ENCODE peak calls at places on chromosomes 5 and 9, in five cellular contexts. F, L, Y, B and P are unnamed samples.

GRCh38 chr9:126331964-126332748 is 5.5 kb downstream of the MVB12B start:
- DNase-seq in F (no peak), L (no peak), Y (peak), B (no peak), P (no peak)

GRCh38 chr5:6858419-6858818 is 145.2 kb downstream of the TENT4A start:
- DNase-seq in F (no peak), L (no peak), Y (no peak), B (no peak), P (no peak)

GRCh38 chr5:159034083-159034824 is 65.5 kb downstream of the EBF1 start:
- DNase-seq in F (no peak), L (no peak), Y (no peak), B (no peak), P (no peak)

GRCh38 chr9:69012690-69013403 is 1.1 kb downstream of the PRKACG start:
- DNase-seq in F (no peak), L (no peak), Y (no peak), B (no peak), P (no peak)

GRCh38 chr9:98075332-98075805 is 18.8 kb downstream of the NANS start:
- DNase-seq in F (no peak), L (no peak), Y (no peak), B (no peak), P (peak)

GRCh38 chr5:133324058-133324457 is 272.2 kb downstream of the HSPA4 start:
- DNase-seq in F (no peak), L (no peak), Y (no peak), B (no peak), P (no peak)

GRCh38 chr9:125911861-125912260 is 164.7 kb downstream of the PBX3 start:
- DNase-seq in F (no peak), L (no peak), Y (no peak), B (no peak), P (no peak)

GRCh38 chr5:1800470-1801060 is 642 bp upstream of the NDUFS6 start:
- DNase-seq in F (no peak), L (no peak), Y (no peak), B (peak), P (peak)

GRCh38 chr9:107387401-107387800 is 102.2 kb downstream of the KLF4 start:
- DNase-seq in F (no peak), L (no peak), Y (no peak), B (no peak), P (no peak)

GRCh38 chr9:107389617-107390071 is 99.9 kb downstream of the KLF4 start:
- DNase-seq in F (no peak), L (no peak), Y (no peak), B (peak), P (no peak)

GRCh38 chr9:107388890-107389289 is 100.7 kb downstream of the KLF4 start:
- DNase-seq in F (no peak), L (no peak), Y (no peak), B (no peak), P (no peak)

GRCh38 chr9:107390319-107390718 is 99.2 kb downstream of the KLF4 start:
- DNase-seq in F (no peak), L (no peak), Y (no peak), B (no peak), P (no peak)

DNA sequence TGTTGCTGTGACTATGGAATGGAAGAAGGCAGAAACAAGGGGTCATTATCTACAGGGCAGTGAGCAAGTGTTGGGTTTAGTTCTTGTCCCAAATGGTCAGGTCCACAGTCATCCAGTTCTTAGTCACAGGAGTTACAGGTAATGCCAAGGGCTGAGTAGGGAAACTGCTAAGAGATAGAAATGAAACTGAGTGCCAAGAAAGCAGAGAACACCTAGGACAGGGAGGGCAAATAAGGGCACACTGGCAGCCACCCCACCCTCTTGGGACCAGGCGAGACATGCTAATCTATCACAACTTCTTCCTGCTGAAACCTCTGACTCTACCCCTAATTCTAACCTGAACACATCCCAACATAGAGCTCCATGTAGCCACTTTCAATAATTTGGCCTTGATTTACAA is 103.2 kb downstream of the KLF4 start:
- DNase-seq in F (no peak), L (no peak), Y (no peak), B (no peak), P (no peak)
- TF ChIP-seq CREB1 in F (no peak), L (no peak), Y (no peak), B (no peak), P (no peak)

GRCh38 chr9:78707080-78707479 is 410.2 kb downstream of the PSAT1 start:
- DNase-seq in F (no peak), L (no peak), Y (no peak), B (no peak), P (no peak)

GRCh38 chr9:78707481-78707977 is 410.6 kb downstream of the PSAT1 start:
- DNase-seq in F (peak), L (no peak), Y (no peak), B (no peak), P (no peak)
- TF ChIP-seq CREB1 in F (no peak), L (no peak), Y (no peak), B (no peak), P (no peak)

DNA sequence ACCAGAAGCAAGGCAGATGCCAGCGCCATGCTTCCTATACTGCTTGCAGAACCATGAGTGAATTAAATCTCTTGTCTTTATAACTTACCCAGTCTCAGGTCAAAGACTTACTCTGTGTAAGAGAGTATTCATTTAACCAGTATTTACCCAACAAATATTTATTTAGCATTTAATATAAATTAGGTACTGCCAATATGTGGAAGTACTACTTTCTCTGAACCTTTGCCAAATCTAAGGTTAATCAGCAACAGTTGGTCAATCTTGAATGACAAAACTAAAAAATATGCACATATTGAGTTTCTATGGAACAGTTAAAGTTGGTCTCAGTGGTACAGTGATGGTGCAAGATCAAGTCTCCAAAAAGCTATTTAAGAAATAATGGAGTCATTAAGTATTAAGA is 155.9 kb upstream of the CCNG1 start:
- DNase-seq in F (no peak), L (no peak), Y (no peak), B (no peak), P (no peak)
- TF ChIP-seq CREB1 in F (no peak), L (no peak), Y (no peak), B (no peak), P (no peak)

DNA sequence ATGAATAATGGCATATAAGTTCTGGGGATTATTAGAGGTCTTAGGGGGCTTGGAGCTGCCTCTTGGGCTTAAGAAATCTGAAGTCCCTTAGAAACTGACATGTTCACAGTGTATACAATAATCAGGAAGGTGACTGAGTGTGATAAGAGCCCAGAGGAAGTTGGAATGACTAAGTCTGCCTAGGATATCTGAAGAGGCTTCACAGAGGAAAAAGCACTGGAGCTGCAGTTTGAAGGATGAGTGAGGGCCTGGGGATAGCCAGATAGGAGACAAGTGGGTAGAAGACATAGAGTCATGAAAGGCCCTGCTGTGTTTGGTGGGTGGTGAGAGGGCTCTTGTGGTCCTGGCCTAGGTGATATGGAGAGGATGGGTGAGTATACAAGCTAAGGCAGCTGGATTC is 8.8 kb downstream of the NEUROG1 start:
- DNase-seq in F (no peak), L (no peak), Y (no peak), B (no peak), P (no peak)
- TF ChIP-seq CREB1 in F (no peak), L (no peak), Y (no peak), B (no peak), P (no peak)

GRCh38 chr5:565782-566445 is 41.7 kb upstream of the SLC9A3 start:
- DNase-seq in F (no peak), L (peak), Y (peak), B (no peak), P (peak)
- TF ChIP-seq CREB1 in F (no peak), L (no peak), Y (no peak), B (no peak), P (no peak)

GRCh38 chr9:134617246-134617645 is 24.4 kb upstream of the COL5A1 start:
- DNase-seq in F (no peak), L (no peak), Y (no peak), B (no peak), P (no peak)
- TF ChIP-seq CREB1 in F (no peak), L (no peak), Y (no peak), B (no peak), P (no peak)